ENCODE peak calls at places on chromosomes 5 and 9, in five cellular contexts. J is A673, R is transverse colon, Q is sigmoid colon, S is left lung. V is an unnamed sample. For H3K36me3, the result is how much of the 10 kb centered on the place peaks cover.

GRCh38 chr5:36717131-36717530 is 110.7 kb downstream of the SLC1A3 start:
- DNase-seq in Q (no peak), R (no peak), J (no peak), S (no peak), V (no peak)

GRCh38 chr5:122067330-122067885 is 10.7 kb downstream of the LOX start:
- DNase-seq in S (no peak), Q (no peak), R (no peak), J (no peak), V (no peak)

GRCh38 chr5:2695200-2695891 is 56.1 kb downstream of the IRX2 start:
- DNase-seq in R (no peak), Q (peak), S (no peak), J (no peak), V (no peak)

GRCh38 chr9:16461231-16461840 is 409.1 kb downstream of the BNC2 start:
- DNase-seq in J (no peak), R (no peak), Q (no peak), S (no peak), V (no peak)

GRCh38 chr9:131635285-131635684 is 90.0 kb downstream of the PRRT1B start:
- DNase-seq in S (peak), R (peak), Q (peak), J (peak), V (no peak)

GRCh38 chr9:135563858-135564257 is 2.3 kb downstream of the PAEP start:
- DNase-seq in Q (no peak), J (no peak), R (no peak), S (peak), V (no peak)

GRCh38 chr9:89466451-89467277 is 31.2 kb downstream of the SEMA4D start:
- DNase-seq in S (no peak), R (no peak), Q (peak), J (no peak), V (no peak)

GRCh38 chr9:76646249-76646648 is 118.0 kb upstream of the PCA3 start:
- DNase-seq in S (no peak), J (peak), R (peak), Q (no peak), V (peak)

GRCh38 chr5:159912033-159912800 is 4.1 kb upstream of the ADRA1B start:
- DNase-seq in Q (no peak), J (no peak), S (no peak), R (peak), V (no peak)

GRCh38 chr5:56893251-56893951 is 16.0 kb upstream of the SETD9 start:
- DNase-seq in S (no peak), J (no peak), R (no peak), Q (no peak), V (no peak)

GRCh38 chr9:108884701-108885100 is 22.6 kb downstream of the ACTL7A start:
- DNase-seq in Q (no peak), J (no peak), S (no peak), R (no peak), V (no peak)

GRCh38 chr9:128118971-128119665 is 8.4 kb downstream of the PTGES2 start:
- DNase-seq in Q (peak), J (no peak), S (peak), R (peak), V (peak)

GRCh38 chr5:66174338-66174737 is 30.2 kb downstream of the SREK1 start:
- DNase-seq in Q (no peak), J (peak), R (no peak), S (no peak), V (no peak)

GRCh38 chr5:66168226-66168625 is 24.1 kb downstream of the SREK1 start:
- DNase-seq in R (no peak), Q (no peak), J (no peak), S (no peak), V (no peak)

GRCh38 chr5:66170196-66170919 is 26.3 kb downstream of the SREK1 start:
- DNase-seq in R (no peak), S (no peak), Q (no peak), J (no peak), V (no peak)

GRCh38 chr5:66169534-66169933 is 25.4 kb downstream of the SREK1 start:
- DNase-seq in J (no peak), R (no peak), S (no peak), Q (no peak), V (no peak)

GRCh38 chr5:66171349-66172344 is 27.5 kb downstream of the SREK1 start:
- DNase-seq in J (peak), Q (no peak), S (no peak), R (peak), V (peak)
- H3K36me3 ChIP-seq in J (half or more), Q (under half), S (under half), R (under half), V (half or more)

DNA sequence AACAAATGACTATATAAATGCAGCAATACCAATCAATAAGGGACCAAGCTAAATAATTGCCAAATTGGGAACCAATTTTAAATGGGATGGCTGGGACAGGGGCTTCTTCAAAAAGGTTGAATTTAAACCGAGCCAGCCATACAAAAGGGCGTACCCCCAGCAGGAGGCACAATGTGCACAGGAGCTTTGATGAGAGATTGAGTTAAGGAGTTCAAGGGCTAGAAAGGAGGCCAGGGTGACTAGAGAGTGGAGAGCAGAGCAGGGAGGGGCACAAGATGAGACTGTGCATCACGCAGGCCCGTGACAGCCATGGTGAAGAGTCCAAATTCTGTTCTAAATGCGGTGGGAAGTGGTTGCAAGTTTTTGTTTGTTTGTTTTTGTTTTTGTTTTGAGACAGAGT is 23.3 kb upstream of the PDCD1LG2 start:
- DNase-seq in S (no peak), Q (no peak), J (no peak), R (no peak), V (no peak)
- TF ChIP-seq CTCF in S (no peak), Q (no peak), J (no peak), R (no peak), V (no peak)

DNA sequence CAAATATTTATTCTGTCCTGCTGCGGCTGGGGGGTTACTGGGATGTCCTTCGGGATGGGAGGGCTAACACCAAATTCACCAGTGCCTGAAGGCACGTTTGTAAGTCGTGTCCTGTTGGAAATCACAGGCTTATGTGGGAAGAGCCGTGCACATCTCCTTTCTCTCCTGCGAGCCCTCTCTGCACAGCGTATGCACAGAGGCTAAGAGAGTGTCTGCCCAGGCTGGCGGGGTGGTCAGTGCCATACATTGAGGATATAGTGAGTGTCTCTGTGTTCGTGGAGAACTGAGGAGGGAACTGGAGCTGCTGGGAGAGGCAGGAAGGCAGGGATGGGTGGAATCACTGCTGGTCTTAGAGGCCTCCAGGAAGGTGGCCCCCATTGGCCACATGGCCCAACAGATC is 110.1 kb downstream of the WNK2 start:
- DNase-seq in Q (no peak), J (no peak), S (no peak), R (no peak), V (no peak)
- H3K36me3 ChIP-seq in Q (under half), J (under half), S (under half), R (under half), V (under half)

GRCh38 chr5:92916036-92916435 is 665.0 kb downstream of the NR2F1-AS1 start:
- DNase-seq in J (no peak), Q (no peak), S (no peak), R (no peak), V (no peak)
- TF ChIP-seq CTCF in J (no peak), Q (no peak), S (no peak), R (no peak), V (peak)